ENCODE peak calls at places on chromosomes 12 and 14, in eight cellular contexts. V is frontal cortex; B is memory B cell; O is AG09319; Y is effector memory CD4-positive, alpha-beta T cell; R is RWPE1; L is heart left ventricle; D is NCI-H1436. T is an unnamed sample.

GRCh38 chr14:31949709-31950108 is 127.4 kb upstream of the ARHGAP5 start:
- DNase-seq in O (no peak), B (no peak), D (no peak), V (no peak), Y (no peak), L (no peak), R (peak), T (no peak)

GRCh38 chr12:65756956-65757511 is 67.2 kb upstream of the HMGA2 start:
- DNase-seq in V (no peak), O (no peak), Y (no peak), L (no peak), D (no peak), R (no peak), B (no peak), T (no peak)

GRCh38 chr12:57852620-57853509 is 6.3 kb upstream of the CTDSP2 start:
- DNase-seq in D (no peak), B (no peak), L (peak), R (no peak), V (no peak), Y (no peak), O (no peak), T (no peak)

GRCh38 chr14:91277546-91278382 is 33.3 kb upstream of the GPR68 start:
- DNase-seq in V (no peak), Y (no peak), L (no peak), R (peak), O (no peak), D (no peak), B (no peak), T (no peak)

GRCh38 chr12:64729909-64730584 is 29.2 kb downstream of the GNS start:
- DNase-seq in D (no peak), Y (no peak), B (peak), V (no peak), R (no peak), L (no peak), O (no peak), T (no peak)

GRCh38 chr14:97707603-97708002 is 910.4 kb downstream of the VRK1 start:
- DNase-seq in B (no peak), D (no peak), O (no peak), Y (no peak), V (no peak), R (no peak), L (no peak), T (no peak)

GRCh38 chr12:132838464-132839080 is 9.9 kb upstream of the GOLGA3 start:
- DNase-seq in Y (no peak), R (no peak), L (no peak), B (no peak), O (no peak), D (no peak), V (no peak), T (no peak)

GRCh38 chr12:113040722-113041168 is 15.8 kb upstream of the DTX1 start:
- DNase-seq in Y (no peak), L (peak), V (no peak), R (peak), B (no peak), O (peak), D (no peak), T (no peak)

GRCh38 chr12:52836042-52836466 is 1.9 kb upstream of the KRT79 start:
- DNase-seq in R (no peak), D (no peak), B (no peak), Y (no peak), O (no peak), L (no peak), V (no peak), T (no peak)

GRCh38 chr12:19129486-19130223 is at the start of gene PLEKHA5:
- DNase-seq in L (peak), O (peak), V (peak), Y (peak), R (peak), D (peak), B (no peak), T (no peak)

GRCh38 chr12:29039013-29039412 is 110.1 kb upstream of the FAR2 start:
- DNase-seq in R (no peak), Y (no peak), D (no peak), L (no peak), V (no peak), B (no peak), O (peak), T (peak)

GRCh38 chr12:1629338-1630080 is 478 bp downstream of the WNT5B start:
- DNase-seq in L (no peak), R (no peak), V (no peak), Y (no peak), O (no peak), B (peak), D (peak), T (no peak)

GRCh38 chr12:100593490-100593889 is 20.0 kb downstream of the GAS2L3 start:
- DNase-seq in V (no peak), O (no peak), Y (no peak), L (no peak), R (no peak), B (no peak), D (no peak), T (no peak)

GRCh38 chr14:90726656-90727055 is 89.6 kb downstream of the TTC7B start:
- DNase-seq in V (no peak), D (no peak), O (no peak), Y (no peak), B (no peak), R (peak), L (peak), T (peak)

GRCh38 chr14:63563370-63564026 is 20.3 kb upstream of the PPP2R5E start:
- DNase-seq in B (no peak), R (peak), D (no peak), Y (no peak), O (no peak), L (no peak), V (no peak), T (no peak)

GRCh38 chr12:131853832-131854797 is 25.9 kb downstream of the MMP17 start:
- DNase-seq in D (no peak), V (no peak), O (no peak), R (no peak), B (no peak), Y (no peak), L (no peak), T (no peak)

GRCh38 chr12:69502342-69503081 is 32.3 kb downstream of the FRS2 start:
- DNase-seq in V (no peak), R (peak), O (no peak), Y (no peak), B (no peak), D (no peak), L (no peak), T (no peak)

GRCh38 chr14:90583916-90584605 is 187.2 kb downstream of the CALM1 start:
- DNase-seq in O (no peak), R (no peak), B (no peak), Y (no peak), V (no peak), D (no peak), L (no peak), T (no peak)

GRCh38 chr12:118190266-118190665 is 54.3 kb downstream of the PEBP1 start:
- DNase-seq in Y (no peak), D (peak), O (no peak), B (no peak), R (no peak), V (peak), L (no peak), T (no peak)

GRCh38 chr12:10097521-10097920 is 1.3 kb downstream of the CLEC1A start:
- DNase-seq in B (no peak), L (no peak), Y (no peak), O (no peak), R (no peak), D (no peak), V (no peak), T (no peak)

GRCh38 chr12:97283297-97283696 is 179.3 kb upstream of the RMST start:
- DNase-seq in O (no peak), V (no peak), D (no peak), B (no peak), R (no peak), Y (no peak), L (no peak), T (no peak)

GRCh38 chr12:46985816-46986215 is 93.6 kb upstream of the PCED1B start:
- DNase-seq in D (no peak), L (no peak), O (no peak), V (no peak), Y (no peak), R (no peak), B (no peak), T (no peak)

GRCh38 chr12:50200507-50201273 is 33.5 kb upstream of the CERS5 start:
- DNase-seq in V (no peak), R (no peak), L (no peak), D (no peak), Y (no peak), B (no peak), O (no peak), T (peak)

GRCh38 chr12:58764100-58764953 is 156.0 kb downstream of the LRIG3 start:
- DNase-seq in L (no peak), R (no peak), D (no peak), B (no peak), O (no peak), Y (no peak), V (no peak), T (peak)

GRCh38 chr12:89153341-89153740 is 199.0 kb downstream of the DUSP6 start:
- DNase-seq in Y (no peak), L (no peak), O (no peak), D (no peak), B (no peak), R (no peak), V (no peak), T (no peak)

GRCh38 chr14:79578470-79578869 is 632.8 kb downstream of the DIO2 start:
- DNase-seq in V (no peak), Y (no peak), R (no peak), L (no peak), D (no peak), B (no peak), O (no peak), T (no peak)

GRCh38 chr12:45934956-45935355 is 55.4 kb downstream of the SCAF11 start:
- DNase-seq in Y (no peak), B (no peak), O (no peak), V (no peak), D (peak), R (no peak), L (no peak), T (no peak)

GRCh38 chr14:103483600-103483999 is 39.0 kb downstream of the CKB start:
- DNase-seq in R (peak), D (no peak), B (no peak), Y (no peak), V (no peak), O (peak), L (no peak), T (peak)

GRCh38 chr14:105859717-105860614 is 333.6 kb downstream of the TMEM121 start:
- DNase-seq in Y (peak), R (no peak), V (no peak), L (peak), O (no peak), D (no peak), B (no peak), T (no peak)

GRCh38 chr12:70971395-70971794 is 50.9 kb upstream of the PTPRR start:
- DNase-seq in B (no peak), L (no peak), O (peak), Y (no peak), R (no peak), V (no peak), D (no peak), T (no peak)

GRCh38 chr12:4719821-4720636 is at the start of gene GALNT8:
- DNase-seq in D (no peak), O (no peak), B (no peak), L (no peak), R (no peak), V (no peak), Y (no peak), T (no peak)

GRCh38 chr12:43221216-43221615 is 330.8 kb downstream of the ADAMTS20 start:
- DNase-seq in L (no peak), B (no peak), D (no peak), O (no peak), V (no peak), Y (no peak), R (no peak), T (no peak)

GRCh38 chr14:35121026-35121886 is 534 bp downstream of the PPP2R3C start:
- DNase-seq in V (no peak), D (no peak), Y (no peak), O (no peak), L (no peak), R (peak), B (no peak), T (no peak)

GRCh38 chr12:63889236-63889635 is 44.7 kb downstream of the SRGAP1 start:
- DNase-seq in V (no peak), Y (no peak), R (peak), O (no peak), L (no peak), B (no peak), D (no peak), T (peak)

GRCh38 chr14:87955501-87955900 is 37.5 kb downstream of the GALC start:
- DNase-seq in D (no peak), V (no peak), L (no peak), R (no peak), B (no peak), O (no peak), Y (no peak), T (no peak)

GRCh38 chr12:101297661-101298060 is 17.8 kb downstream of the UTP20 start:
- DNase-seq in R (no peak), V (no peak), Y (no peak), D (no peak), O (no peak), L (no peak), B (no peak), T (no peak)